ENCODE peak calls at places on chromosome 18, in four cellular contexts. M, Q, L and G are unnamed samples.

GRCh38 chr18:38909972-38910371 is 1344.4 kb upstream of the CELF4 start:
- DNase-seq in M (no peak), L (no peak), Q (no peak), G (no peak)

GRCh38 chr18:73944715-73945114 is 202.9 kb downstream of the FBXO15 start:
- DNase-seq in Q (no peak), L (no peak), M (no peak), G (no peak)

GRCh38 chr18:79394438-79395307 is 1.1 kb upstream of the NFATC1 start:
- DNase-seq in L (peak; percentile 44), Q (no peak), M (peak; percentile 65), G (peak; percentile 44)

GRCh38 chr18:58861353-58861752 is 3.3 kb upstream of the ZNF532 start:
- DNase-seq in M (no peak), Q (no peak), L (no peak), G (no peak)

GRCh38 chr18:55585586-55586521 is 2.1 kb downstream of the TCF4 start:
- DNase-seq in Q (no peak), M (peak; percentile 42), L (no peak), G (no peak)

GRCh38 chr18:74141638-74142037 is 6.0 kb downstream of the FBXO15 start:
- DNase-seq in M (no peak), Q (no peak), L (no peak), G (no peak)

GRCh38 chr18:34726286-34727004 is 16.3 kb downstream of the DTNA start:
- DNase-seq in L (no peak), Q (no peak), M (no peak), G (no peak)

GRCh38 chr18:73614812-73615211 is 532.8 kb downstream of the FBXO15 start:
- DNase-seq in Q (no peak), M (peak; percentile 5), L (no peak), G (no peak)

GRCh38 chr18:50839996-50840395 is 20.2 kb upstream of the MRO start:
- DNase-seq in M (peak; percentile 14), L (no peak), Q (no peak), G (no peak)

GRCh38 chr18:43933177-43933576 is 655.9 kb upstream of the SYT4 start:
- DNase-seq in Q (no peak), M (no peak), L (no peak), G (no peak)

GRCh38 chr18:32920796-32921787 is 148.3 kb upstream of the KLHL14 start:
- DNase-seq in Q (no peak), L (no peak), M (peak; percentile 91), G (no peak)

GRCh38 chr18:70394672-70395071 is 105.8 kb downstream of the SOCS6 start:
- DNase-seq in Q (no peak), M (no peak), L (no peak), G (no peak)

GRCh38 chr18:905307-905947 is 756 bp downstream of the ADCYAP1 start:
- DNase-seq in Q (no peak), M (no peak), L (no peak), G (peak; percentile 62)

GRCh38 chr18:73980289-73980979 is 167.2 kb downstream of the FBXO15 start:
- DNase-seq in M (peak; percentile 13), Q (no peak), L (no peak), G (no peak)

GRCh38 chr18:13376298-13376840 is 157.8 kb downstream of the LDLRAD4 start:
- DNase-seq in L (no peak), Q (no peak), M (no peak), G (no peak)

GRCh38 chr18:41761329-41762028 is 193.6 kb upstream of the PIK3C3 start:
- DNase-seq in Q (no peak), L (no peak), M (peak; percentile 87), G (no peak)

GRCh38 chr18:43420091-43420490 is 142.8 kb upstream of the SYT4 start:
- DNase-seq in Q (no peak), M (no peak), L (no peak), G (no peak)

GRCh38 chr18:30712383-30712782 is 330.2 kb downstream of the DSC3 start:
- DNase-seq in M (no peak), Q (peak; percentile 9), L (no peak), G (no peak)

GRCh38 chr18:49907346-49907929 is 94.1 kb upstream of the ACAA2 start:
- DNase-seq in M (peak; percentile 80), Q (no peak), L (no peak), G (no peak)

GRCh38 chr18:73752546-73752945 is 395.1 kb downstream of the FBXO15 start:
- DNase-seq in L (no peak), Q (no peak), M (peak; percentile 42), G (no peak)

GRCh38 chr18:58552057-58552461 is 76.8 kb downstream of the ALPK2 start:
- DNase-seq in Q (peak; percentile 82), M (no peak), L (no peak), G (no peak)

GRCh38 chr18:29969876-29970275 is 1072.7 kb downstream of the DSC3 start:
- DNase-seq in M (no peak), Q (no peak), L (no peak), G (no peak)

GRCh38 chr18:46705521-46705920 is 48.5 kb upstream of the LOXHD1 start:
- DNase-seq in L (no peak), Q (no peak), M (no peak), G (no peak)

GRCh38 chr18:46704816-46705215 is 47.8 kb upstream of the LOXHD1 start:
- DNase-seq in M (no peak), Q (no peak), L (no peak), G (no peak)

GRCh38 chr18:46704189-46704588 is 47.2 kb upstream of the LOXHD1 start:
- DNase-seq in L (no peak), M (no peak), Q (no peak), G (no peak)

GRCh38 chr18:46700026-46700425 is 43.0 kb upstream of the LOXHD1 start:
- DNase-seq in M (no peak), L (no peak), Q (no peak), G (no peak)

DNA sequence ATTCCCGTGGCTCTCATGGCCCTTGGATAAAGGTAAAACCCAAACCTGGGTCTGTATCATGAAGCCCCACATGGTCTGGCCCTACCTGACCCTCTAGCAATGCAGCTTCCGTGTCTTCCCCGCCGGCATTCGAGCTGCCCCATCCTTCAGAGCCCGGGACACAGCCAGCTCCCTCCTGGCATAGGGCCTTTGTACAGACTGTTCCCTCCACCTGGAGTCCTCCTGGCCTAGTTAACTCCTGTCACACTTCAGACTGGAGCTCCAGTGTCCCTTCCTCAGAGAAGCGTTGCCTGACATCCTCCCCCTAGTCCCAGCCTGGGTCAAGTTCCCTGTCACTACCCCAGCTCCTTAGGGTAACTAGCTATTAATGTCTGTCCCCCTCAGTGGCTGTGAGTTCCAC is 45.4 kb upstream of the LOXHD1 start:
- DNase-seq in M (no peak), Q (no peak), L (no peak), G (no peak)
- H3K4me1 ChIP-seq in M (peaks cover 18% of the 10 kb centered on the region), Q (no peaks in the 10 kb centered on the region), L (no peaks in the 10 kb centered on the region), G (no peaks in the 10 kb centered on the region)

GRCh38 chr18:40529478-40529877 is 1425.6 kb upstream of the PIK3C3 start:
- DNase-seq in L (no peak), Q (no peak), M (peak; percentile 43), G (no peak)

DNA sequence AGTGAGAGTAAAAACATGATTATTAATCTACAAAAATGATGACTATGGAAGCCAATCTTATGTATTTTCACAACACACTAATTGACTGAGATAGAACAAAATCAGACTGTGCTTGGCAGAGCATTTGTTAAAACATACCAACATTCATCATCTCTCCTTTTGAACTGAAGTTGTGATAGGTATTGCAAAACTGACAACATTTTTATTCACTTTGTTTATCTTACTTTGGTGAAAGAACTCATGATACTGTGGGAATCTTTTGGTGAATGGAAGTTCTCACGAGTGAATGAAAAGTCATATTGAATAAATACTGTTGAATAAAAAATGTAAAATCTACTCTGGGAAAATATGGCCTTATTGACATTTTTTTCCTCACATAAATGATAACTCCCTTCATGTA is 1430.2 kb upstream of the PIK3C3 start:
- DNase-seq in M (no peak), L (no peak), Q (no peak), G (no peak)
- H3K27ac ChIP-seq in M (no peak overlapping the region), L (no peak overlapping the region), Q (no peak overlapping the region), G (no peak overlapping the region)

DNA sequence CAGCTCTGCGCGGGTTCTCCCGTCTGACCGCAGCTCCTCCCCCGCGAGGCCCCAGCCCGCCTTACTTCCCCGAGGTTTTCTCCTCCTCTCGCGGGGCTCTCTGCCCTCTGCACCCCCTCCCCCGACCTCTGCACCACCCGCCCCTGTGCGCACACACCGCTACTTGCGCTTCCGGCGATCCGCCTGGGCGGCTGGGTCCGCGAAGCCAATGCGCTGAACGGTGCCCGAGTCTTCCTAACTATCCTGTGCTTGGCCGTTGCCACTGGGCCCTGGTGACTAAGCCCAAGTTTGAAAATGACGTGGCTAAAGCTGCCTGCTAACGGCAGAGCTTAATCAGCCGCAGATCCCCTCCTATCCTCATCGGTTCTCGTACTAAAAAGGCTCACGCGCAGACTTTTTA is 6.2 kb downstream of the ONECUT2 start:
- DNase-seq in Q (no peak), M (peak; percentile 18), L (no peak), G (no peak)
- H3K4me1 ChIP-seq in Q (no peaks in the 10 kb centered on the region), M (peaks cover 9% of the 10 kb centered on the region), L (peaks cover 14% of the 10 kb centered on the region), G (peaks cover 48% of the 10 kb centered on the region)

GRCh38 chr18:60891936-60892335 is 441.3 kb upstream of the CDH20 start:
- DNase-seq in L (no peak), Q (no peak), M (no peak), G (no peak)
- H3K27ac ChIP-seq in L (no peak overlapping the region), Q (no peak overlapping the region), M (no peak overlapping the region), G (no peak overlapping the region)

GRCh38 chr18:48544116-48544515 is 5.3 kb downstream of the CTIF start:
- DNase-seq in Q (no peak), L (no peak), M (no peak), G (no peak)
- H3K4me1 ChIP-seq in Q (no peaks in the 10 kb centered on the region), L (peaks cover 7% of the 10 kb centered on the region), M (peaks cover 11% of the 10 kb centered on the region), G (peaks cover 15% of the 10 kb centered on the region)

DNA sequence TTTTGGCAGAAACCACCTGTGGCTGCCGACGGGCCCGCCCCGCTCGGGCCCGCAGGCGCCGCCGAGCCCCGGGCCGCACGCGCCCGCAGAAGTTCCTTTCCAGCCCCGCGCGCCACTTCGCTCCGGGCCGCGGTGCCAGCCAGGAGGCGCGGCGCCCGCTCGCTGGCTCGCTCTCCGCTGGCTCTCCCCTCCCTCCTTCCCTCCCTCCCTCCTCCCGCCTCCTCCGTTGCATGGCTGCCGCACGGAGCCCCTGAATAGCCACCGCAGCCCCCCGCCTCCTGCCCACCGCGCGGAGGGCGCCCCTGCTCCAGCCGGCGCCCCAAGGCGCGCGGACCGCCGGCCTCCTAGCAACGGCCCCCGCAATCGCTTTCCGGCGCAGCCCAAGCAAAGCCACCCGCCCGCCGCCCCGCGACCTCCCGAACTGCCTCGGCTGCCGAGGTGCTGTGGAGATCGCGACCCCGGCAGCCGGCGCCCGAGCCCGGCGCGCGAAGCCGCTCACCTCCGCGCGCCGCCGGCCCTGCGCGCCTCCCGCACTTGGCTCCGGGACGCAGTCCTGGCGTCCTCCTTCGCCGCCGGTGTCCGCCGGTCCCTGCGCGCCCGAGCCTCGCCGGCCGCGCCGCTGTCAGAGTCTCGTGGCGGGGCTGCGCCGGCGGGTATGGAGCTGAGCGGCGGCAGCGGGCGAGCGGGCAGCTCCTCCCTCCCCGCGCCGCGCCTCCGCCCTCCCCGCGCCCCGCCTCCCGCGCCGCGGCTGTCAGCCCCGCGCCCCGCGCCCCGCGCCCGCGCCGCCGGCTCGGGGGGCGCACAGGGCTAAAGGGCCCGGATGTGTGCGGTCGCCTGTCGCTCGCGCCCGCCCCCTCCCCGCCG is at the start of gene ZBTB7C:
- DNase-seq in M (peak; percentile 22), L (no peak), Q (no peak), G (peak; percentile 85)
- H3K27ac ChIP-seq in M (no peak within 1 kb of the TSS), L (peak within 1 kb of the TSS; percentile 85), Q (no peak within 1 kb of the TSS), G (peak within 1 kb of the TSS; percentile 68)